ENCODE peak calls at places on chromosomes 3 and 15, in ten cellular contexts. One of them, this sample, is unnamed.

GRCh38 chr3:165491487-165491886 is 295.3 kb upstream of the SLITRK3 start:
- DNase-seq in pancreas: no peak
- DNase-seq in neural crest cell: no peak
- DNase-seq in colonic mucosa: no peak
- DNase-seq in left lobe of liver: no peak
- DNase-seq in left colon: no peak
- DNase-seq in activated naive CD4-positive, alpha-beta T cell treated with anti-CD3 and anti-CD28 coated beads for 36 hours: no peak
- DNase-seq in fibroblast of mammary gland: peak; percentile 63
- DNase-seq in brain microvascular endothelial cell: peak; percentile 1
- DNase-seq in posterior cingulate gyrus: no peak
- DNase-seq in this sample: peak; percentile 17

GRCh38 chr3:152474585-152474984 is 205.9 kb downstream of the MBNL1 start:
- DNase-seq in pancreas: no peak
- DNase-seq in neural crest cell: no peak
- DNase-seq in colonic mucosa: no peak
- DNase-seq in left lobe of liver: no peak
- DNase-seq in left colon: no peak
- DNase-seq in activated naive CD4-positive, alpha-beta T cell treated with anti-CD3 and anti-CD28 coated beads for 36 hours: peak; percentile 55
- DNase-seq in fibroblast of mammary gland: peak; percentile 85
- DNase-seq in brain microvascular endothelial cell: peak; percentile 76
- DNase-seq in posterior cingulate gyrus: no peak
- DNase-seq in this sample: peak; percentile 60

GRCh38 chr15:98596885-98597343 is 51.4 kb upstream of the IGF1R start:
- DNase-seq in pancreas: no peak
- DNase-seq in neural crest cell: no peak
- DNase-seq in colonic mucosa: no peak
- DNase-seq in left lobe of liver: no peak
- DNase-seq in left colon: no peak
- DNase-seq in activated naive CD4-positive, alpha-beta T cell treated with anti-CD3 and anti-CD28 coated beads for 36 hours: no peak
- DNase-seq in fibroblast of mammary gland: no peak
- DNase-seq in brain microvascular endothelial cell: no peak
- DNase-seq in posterior cingulate gyrus: no peak
- DNase-seq in this sample: no peak

GRCh38 chr3:20406621-20407020 is 220.6 kb upstream of the SGO1 start:
- DNase-seq in pancreas: no peak
- DNase-seq in neural crest cell: no peak
- DNase-seq in colonic mucosa: no peak
- DNase-seq in left lobe of liver: no peak
- DNase-seq in left colon: no peak
- DNase-seq in activated naive CD4-positive, alpha-beta T cell treated with anti-CD3 and anti-CD28 coated beads for 36 hours: no peak
- DNase-seq in fibroblast of mammary gland: peak; percentile 66
- DNase-seq in brain microvascular endothelial cell: peak; percentile 29
- DNase-seq in posterior cingulate gyrus: no peak
- DNase-seq in this sample: peak; percentile 53

GRCh38 chr3:44648564-44649229 is at the start of gene ZNF35:
- DNase-seq in pancreas: peak; percentile 66
- DNase-seq in neural crest cell: peak; percentile 74
- DNase-seq in colonic mucosa: peak; percentile 84
- DNase-seq in left lobe of liver: peak; percentile 78
- DNase-seq in left colon: peak; percentile 79
- DNase-seq in activated naive CD4-positive, alpha-beta T cell treated with anti-CD3 and anti-CD28 coated beads for 36 hours: peak; percentile 49
- DNase-seq in fibroblast of mammary gland: peak; percentile 92
- DNase-seq in brain microvascular endothelial cell: peak; percentile 86
- DNase-seq in posterior cingulate gyrus: peak; percentile 81
- DNase-seq in this sample: peak; percentile 88

GRCh38 chr15:29638781-29639180 is 183.5 kb downstream of the TJP1 start:
- DNase-seq in pancreas: no peak
- DNase-seq in neural crest cell: no peak
- DNase-seq in colonic mucosa: no peak
- DNase-seq in left lobe of liver: no peak
- DNase-seq in left colon: no peak
- DNase-seq in activated naive CD4-positive, alpha-beta T cell treated with anti-CD3 and anti-CD28 coated beads for 36 hours: no peak
- DNase-seq in fibroblast of mammary gland: peak; percentile 1
- DNase-seq in brain microvascular endothelial cell: peak; percentile 12
- DNase-seq in posterior cingulate gyrus: no peak
- DNase-seq in this sample: peak; percentile 59

GRCh38 chr15:100716456-100717085 is 114.2 kb downstream of the ASB7 start:
- DNase-seq in pancreas: no peak
- DNase-seq in neural crest cell: no peak
- DNase-seq in colonic mucosa: no peak
- DNase-seq in left lobe of liver: no peak
- DNase-seq in left colon: no peak
- DNase-seq in activated naive CD4-positive, alpha-beta T cell treated with anti-CD3 and anti-CD28 coated beads for 36 hours: no peak
- DNase-seq in fibroblast of mammary gland: no peak
- DNase-seq in brain microvascular endothelial cell: no peak
- DNase-seq in posterior cingulate gyrus: no peak
- DNase-seq in this sample: no peak

GRCh38 chr15:81191701-81192100 is 5.0 kb upstream of the IL16 start:
- DNase-seq in pancreas: no peak
- DNase-seq in neural crest cell: no peak
- DNase-seq in colonic mucosa: no peak
- DNase-seq in left lobe of liver: no peak
- DNase-seq in left colon: no peak
- DNase-seq in activated naive CD4-positive, alpha-beta T cell treated with anti-CD3 and anti-CD28 coated beads for 36 hours: no peak
- DNase-seq in fibroblast of mammary gland: no peak
- DNase-seq in brain microvascular endothelial cell: no peak
- DNase-seq in posterior cingulate gyrus: no peak
- DNase-seq in this sample: no peak

GRCh38 chr3:116201032-116201690 is 244.1 kb downstream of the LSAMP start:
- DNase-seq in pancreas: no peak
- DNase-seq in neural crest cell: no peak
- DNase-seq in colonic mucosa: no peak
- DNase-seq in left lobe of liver: no peak
- DNase-seq in left colon: no peak
- DNase-seq in activated naive CD4-positive, alpha-beta T cell treated with anti-CD3 and anti-CD28 coated beads for 36 hours: no peak
- DNase-seq in fibroblast of mammary gland: no peak
- DNase-seq in brain microvascular endothelial cell: no peak
- DNase-seq in posterior cingulate gyrus: no peak
- DNase-seq in this sample: no peak

GRCh38 chr3:4587061-4587837 is 94.1 kb downstream of the ITPR1 start:
- DNase-seq in pancreas: no peak
- DNase-seq in neural crest cell: no peak
- DNase-seq in colonic mucosa: no peak
- DNase-seq in left lobe of liver: no peak
- DNase-seq in left colon: no peak
- DNase-seq in activated naive CD4-positive, alpha-beta T cell treated with anti-CD3 and anti-CD28 coated beads for 36 hours: no peak
- DNase-seq in fibroblast of mammary gland: peak; percentile 45
- DNase-seq in brain microvascular endothelial cell: no peak
- DNase-seq in posterior cingulate gyrus: no peak
- DNase-seq in this sample: no peak

GRCh38 chr15:55884223-55884622 is 109.2 kb downstream of the NEDD4 start:
- DNase-seq in pancreas: no peak
- DNase-seq in neural crest cell: no peak
- DNase-seq in colonic mucosa: no peak
- DNase-seq in left lobe of liver: no peak
- DNase-seq in left colon: no peak
- DNase-seq in activated naive CD4-positive, alpha-beta T cell treated with anti-CD3 and anti-CD28 coated beads for 36 hours: no peak
- DNase-seq in fibroblast of mammary gland: peak; percentile 32
- DNase-seq in brain microvascular endothelial cell: no peak
- DNase-seq in posterior cingulate gyrus: no peak
- DNase-seq in this sample: no peak

GRCh38 chr15:75145027-75145841 is 56.4 kb upstream of the C15orf39 start:
- DNase-seq in pancreas: no peak
- DNase-seq in neural crest cell: no peak
- DNase-seq in colonic mucosa: no peak
- DNase-seq in left lobe of liver: no peak
- DNase-seq in left colon: no peak
- DNase-seq in activated naive CD4-positive, alpha-beta T cell treated with anti-CD3 and anti-CD28 coated beads for 36 hours: no peak
- DNase-seq in fibroblast of mammary gland: no peak
- DNase-seq in brain microvascular endothelial cell: no peak
- DNase-seq in posterior cingulate gyrus: no peak
- DNase-seq in this sample: peak; percentile 16

GRCh38 chr3:23944861-23945652 is at the start of gene NR1D2:
- DNase-seq in pancreas: peak; percentile 85
- DNase-seq in neural crest cell: peak; percentile 70
- DNase-seq in colonic mucosa: peak; percentile 87
- DNase-seq in left lobe of liver: peak; percentile 87
- DNase-seq in left colon: peak; percentile 88
- DNase-seq in activated naive CD4-positive, alpha-beta T cell treated with anti-CD3 and anti-CD28 coated beads for 36 hours: peak; percentile 77
- DNase-seq in fibroblast of mammary gland: peak; percentile 67
- DNase-seq in brain microvascular endothelial cell: peak; percentile 36
- DNase-seq in posterior cingulate gyrus: peak; percentile 73
- DNase-seq in this sample: peak; percentile 88

GRCh38 chr15:60788514-60789091 is 309.7 kb upstream of the ICE2 start:
- DNase-seq in pancreas: no peak
- DNase-seq in neural crest cell: no peak
- DNase-seq in colonic mucosa: no peak
- DNase-seq in left lobe of liver: no peak
- DNase-seq in left colon: no peak
- DNase-seq in activated naive CD4-positive, alpha-beta T cell treated with anti-CD3 and anti-CD28 coated beads for 36 hours: peak; percentile 31
- DNase-seq in fibroblast of mammary gland: peak; percentile 59
- DNase-seq in brain microvascular endothelial cell: no peak
- DNase-seq in posterior cingulate gyrus: no peak
- DNase-seq in this sample: peak; percentile 22

GRCh38 chr15:100973351-100974034 is 54.3 kb downstream of the LRRK1 start:
- DNase-seq in pancreas: no peak
- DNase-seq in neural crest cell: no peak
- DNase-seq in colonic mucosa: no peak
- DNase-seq in left lobe of liver: no peak
- DNase-seq in left colon: peak; percentile 50
- DNase-seq in activated naive CD4-positive, alpha-beta T cell treated with anti-CD3 and anti-CD28 coated beads for 36 hours: no peak
- DNase-seq in fibroblast of mammary gland: no peak
- DNase-seq in brain microvascular endothelial cell: no peak
- DNase-seq in posterior cingulate gyrus: no peak
- DNase-seq in this sample: peak; percentile 11

GRCh38 chr3:123026551-123027291 is 842 bp downstream of the SEMA5B start:
- DNase-seq in pancreas: no peak
- DNase-seq in neural crest cell: peak; percentile 39
- DNase-seq in colonic mucosa: peak; percentile 31
- DNase-seq in left lobe of liver: peak; percentile 54
- DNase-seq in left colon: peak; percentile 41
- DNase-seq in activated naive CD4-positive, alpha-beta T cell treated with anti-CD3 and anti-CD28 coated beads for 36 hours: peak; percentile 19
- DNase-seq in fibroblast of mammary gland: no peak
- DNase-seq in brain microvascular endothelial cell: no peak
- DNase-seq in posterior cingulate gyrus: peak; percentile 13
- DNase-seq in this sample: no peak

GRCh38 chr3:49725906-49726681 is 2.3 kb upstream of the GMPPB start:
- DNase-seq in pancreas: no peak
- DNase-seq in neural crest cell: no peak
- DNase-seq in colonic mucosa: peak; percentile 77
- DNase-seq in left lobe of liver: peak; percentile 48
- DNase-seq in left colon: peak; percentile 86
- DNase-seq in activated naive CD4-positive, alpha-beta T cell treated with anti-CD3 and anti-CD28 coated beads for 36 hours: no peak
- DNase-seq in fibroblast of mammary gland: no peak
- DNase-seq in brain microvascular endothelial cell: no peak
- DNase-seq in posterior cingulate gyrus: no peak
- DNase-seq in this sample: no peak

GRCh38 chr3:32176989-32177701 is 61.3 kb upstream of the CMTM8 start:
- DNase-seq in pancreas: peak; percentile 34
- DNase-seq in neural crest cell: peak; percentile 65
- DNase-seq in colonic mucosa: peak; percentile 73
- DNase-seq in left lobe of liver: peak; percentile 60
- DNase-seq in left colon: peak; percentile 23
- DNase-seq in activated naive CD4-positive, alpha-beta T cell treated with anti-CD3 and anti-CD28 coated beads for 36 hours: peak; percentile 82
- DNase-seq in fibroblast of mammary gland: peak; percentile 74
- DNase-seq in brain microvascular endothelial cell: peak; percentile 78
- DNase-seq in posterior cingulate gyrus: no peak
- DNase-seq in this sample: peak; percentile 79

This sample was measured in kidney tubule cell.